ENCODE peak calls at places on chromosomes 3 and 15, in eight cellular contexts. One of them, this sample, is unnamed. For H3K4me1, the result is how much of the 10 kb centered on the place peaks cover.

GRCh38 chr3:55370272-55370671 is 116.8 kb downstream of the WNT5A start:
- DNase-seq in tibial artery: no peak
- DNase-seq in DND-41: no peak
- DNase-seq in HepG2: no peak
- DNase-seq in neuronal stem cell: no peak
- DNase-seq in adrenal gland: no peak
- DNase-seq in neural progenitor cell: no peak
- DNase-seq in small intestine: no peak
- DNase-seq in this sample: no peak

GRCh38 chr3:10471337-10471721 is 34.1 kb downstream of the ATP2B2 start:
- DNase-seq in tibial artery: no peak
- DNase-seq in adrenal gland: no peak
- DNase-seq in DND-41: no peak
- DNase-seq in HepG2: no peak
- DNase-seq in small intestine: no peak
- DNase-seq in neural progenitor cell: peak
- DNase-seq in neuronal stem cell: peak
- DNase-seq in this sample: no peak

GRCh38 chr3:78165876-78166275 is 1126.0 kb downstream of the ROBO2 start:
- DNase-seq in DND-41: no peak
- DNase-seq in tibial artery: no peak
- DNase-seq in adrenal gland: no peak
- DNase-seq in HepG2: no peak
- DNase-seq in neuronal stem cell: no peak
- DNase-seq in small intestine: no peak
- DNase-seq in neural progenitor cell: no peak
- DNase-seq in this sample: no peak

GRCh38 chr3:171806200-171807128 is 3.8 kb downstream of the PLD1 start:
- DNase-seq in neural progenitor cell: no peak
- DNase-seq in tibial artery: no peak
- DNase-seq in HepG2: peak
- DNase-seq in adrenal gland: no peak
- DNase-seq in DND-41: no peak
- DNase-seq in neuronal stem cell: no peak
- DNase-seq in small intestine: no peak
- DNase-seq in this sample: no peak

GRCh38 chr15:74202461-74203401 is at the start of gene STRA6:
- DNase-seq in adrenal gland: no peak
- DNase-seq in neural progenitor cell: peak
- DNase-seq in tibial artery: no peak
- DNase-seq in DND-41: no peak
- DNase-seq in small intestine: no peak
- DNase-seq in neuronal stem cell: peak
- DNase-seq in HepG2: peak
- DNase-seq in this sample: peak

GRCh38 chr15:60179786-60180391 is 175.8 kb downstream of the FOXB1 start:
- DNase-seq in HepG2: peak
- DNase-seq in DND-41: peak
- DNase-seq in adrenal gland: peak
- DNase-seq in neuronal stem cell: peak
- DNase-seq in tibial artery: no peak
- DNase-seq in neural progenitor cell: peak
- DNase-seq in small intestine: peak
- DNase-seq in this sample: peak

GRCh38 chr3:152650177-152650576 is 184.8 kb upstream of the P2RY1 start:
- DNase-seq in DND-41: no peak
- DNase-seq in neuronal stem cell: no peak
- DNase-seq in neural progenitor cell: no peak
- DNase-seq in adrenal gland: no peak
- DNase-seq in small intestine: peak
- DNase-seq in HepG2: peak
- DNase-seq in tibial artery: no peak
- DNase-seq in this sample: no peak

GRCh38 chr3:174874258-174874657 is 15.1 kb downstream of the NAALADL2 start:
- DNase-seq in tibial artery: no peak
- DNase-seq in DND-41: no peak
- DNase-seq in HepG2: no peak
- DNase-seq in small intestine: no peak
- DNase-seq in neuronal stem cell: no peak
- DNase-seq in neural progenitor cell: no peak
- DNase-seq in adrenal gland: no peak
- DNase-seq in this sample: no peak

GRCh38 chr15:79593119-79593869 is 161.2 kb downstream of the MINAR1 start:
- DNase-seq in tibial artery: no peak
- DNase-seq in neuronal stem cell: no peak
- DNase-seq in adrenal gland: no peak
- DNase-seq in HepG2: peak
- DNase-seq in small intestine: no peak
- DNase-seq in DND-41: no peak
- DNase-seq in neural progenitor cell: peak
- DNase-seq in this sample: no peak

GRCh38 chr3:31937225-31937624 is 43.8 kb downstream of the OSBPL10 start:
- DNase-seq in DND-41: no peak
- DNase-seq in neural progenitor cell: no peak
- DNase-seq in HepG2: no peak
- DNase-seq in adrenal gland: no peak
- DNase-seq in tibial artery: no peak
- DNase-seq in small intestine: no peak
- DNase-seq in neuronal stem cell: no peak
- DNase-seq in this sample: no peak

GRCh38 chr15:67133738-67134576 is 68.6 kb downstream of the SMAD3 start:
- DNase-seq in neural progenitor cell: peak
- DNase-seq in DND-41: no peak
- DNase-seq in adrenal gland: no peak
- DNase-seq in small intestine: peak
- DNase-seq in neuronal stem cell: peak
- DNase-seq in tibial artery: peak
- DNase-seq in HepG2: no peak
- DNase-seq in this sample: no peak

GRCh38 chr3:34258271-34259015 is 460.0 kb downstream of the PDCD6IP start:
- DNase-seq in adrenal gland: no peak
- DNase-seq in DND-41: no peak
- DNase-seq in tibial artery: no peak
- DNase-seq in small intestine: no peak
- DNase-seq in neuronal stem cell: no peak
- DNase-seq in HepG2: no peak
- DNase-seq in neural progenitor cell: no peak
- DNase-seq in this sample: no peak

GRCh38 chr15:34684351-34684750 is 70.4 kb downstream of the GJD2 start:
- DNase-seq in adrenal gland: no peak
- DNase-seq in small intestine: no peak
- DNase-seq in neuronal stem cell: no peak
- DNase-seq in tibial artery: no peak
- DNase-seq in HepG2: no peak
- DNase-seq in DND-41: no peak
- DNase-seq in neural progenitor cell: no peak
- DNase-seq in this sample: no peak

GRCh38 chr15:99425666-99426301 is 140.0 kb upstream of the MEF2A start:
- DNase-seq in small intestine: no peak
- DNase-seq in DND-41: no peak
- DNase-seq in neural progenitor cell: no peak
- DNase-seq in tibial artery: peak
- DNase-seq in adrenal gland: peak
- DNase-seq in HepG2: no peak
- DNase-seq in neuronal stem cell: no peak
- DNase-seq in this sample: no peak

GRCh38 chr15:84960391-84961113 is 21.1 kb upstream of the PDE8A start:
- DNase-seq in tibial artery: no peak
- DNase-seq in DND-41: no peak
- DNase-seq in HepG2: no peak
- DNase-seq in small intestine: no peak
- DNase-seq in neural progenitor cell: no peak
- DNase-seq in adrenal gland: no peak
- DNase-seq in neuronal stem cell: no peak
- DNase-seq in this sample: no peak

GRCh38 chr15:87609474-87609873 is 647.1 kb downstream of the NTRK3 start:
- DNase-seq in tibial artery: no peak
- DNase-seq in small intestine: no peak
- DNase-seq in adrenal gland: no peak
- DNase-seq in DND-41: no peak
- DNase-seq in HepG2: no peak
- DNase-seq in neural progenitor cell: no peak
- DNase-seq in neuronal stem cell: no peak
- DNase-seq in this sample: no peak

GRCh38 chr3:195395208-195395816 is 47.5 kb downstream of the ACAP2 start:
- DNase-seq in neural progenitor cell: no peak
- DNase-seq in DND-41: no peak
- DNase-seq in HepG2: peak
- DNase-seq in tibial artery: no peak
- DNase-seq in small intestine: peak
- DNase-seq in adrenal gland: no peak
- DNase-seq in neuronal stem cell: no peak
- DNase-seq in this sample: no peak

GRCh38 chr3:49806838-49807237 is 3.8 kb downstream of the INKA1 start:
- DNase-seq in neural progenitor cell: no peak
- DNase-seq in tibial artery: no peak
- DNase-seq in HepG2: no peak
- DNase-seq in adrenal gland: no peak
- DNase-seq in small intestine: no peak
- DNase-seq in DND-41: no peak
- DNase-seq in neuronal stem cell: no peak
- DNase-seq in this sample: no peak

GRCh38 chr3:94686208-94686607 is 623.3 kb downstream of the NSUN3 start:
- DNase-seq in neuronal stem cell: no peak
- DNase-seq in small intestine: no peak
- DNase-seq in DND-41: no peak
- DNase-seq in neural progenitor cell: no peak
- DNase-seq in HepG2: no peak
- DNase-seq in tibial artery: no peak
- DNase-seq in adrenal gland: no peak
- DNase-seq in this sample: no peak

GRCh38 chr15:86608461-86608860 is 528.8 kb downstream of the AGBL1 start:
- DNase-seq in small intestine: no peak
- DNase-seq in neuronal stem cell: no peak
- DNase-seq in tibial artery: no peak
- DNase-seq in DND-41: no peak
- DNase-seq in HepG2: no peak
- DNase-seq in neural progenitor cell: peak
- DNase-seq in adrenal gland: peak
- DNase-seq in this sample: no peak

GRCh38 chr15:41967506-41968206 is 4.7 kb downstream of the EHD4 start:
- DNase-seq in DND-41: no peak
- DNase-seq in tibial artery: peak
- DNase-seq in neural progenitor cell: peak
- DNase-seq in neuronal stem cell: no peak
- DNase-seq in HepG2: no peak
- DNase-seq in adrenal gland: peak
- DNase-seq in small intestine: no peak
- DNase-seq in this sample: no peak

GRCh38 chr3:4813855-4814254 is 165.4 kb upstream of the BHLHE40 start:
- DNase-seq in neural progenitor cell: no peak
- DNase-seq in DND-41: no peak
- DNase-seq in adrenal gland: no peak
- DNase-seq in tibial artery: no peak
- DNase-seq in small intestine: no peak
- DNase-seq in neuronal stem cell: no peak
- DNase-seq in HepG2: no peak
- DNase-seq in this sample: no peak

GRCh38 chr3:100033184-100033583 is 81.1 kb downstream of the FILIP1L start:
- DNase-seq in HepG2: no peak
- DNase-seq in tibial artery: no peak
- DNase-seq in DND-41: no peak
- DNase-seq in small intestine: no peak
- DNase-seq in neural progenitor cell: no peak
- DNase-seq in neuronal stem cell: no peak
- DNase-seq in adrenal gland: peak
- DNase-seq in this sample: no peak
- H3K4me1 ChIP-seq in HepG2: under half
- H3K4me1 ChIP-seq in tibial artery: under half
- H3K4me1 ChIP-seq in DND-41: under half
- H3K4me1 ChIP-seq in small intestine: under half
- H3K4me1 ChIP-seq in neural progenitor cell: under half
- H3K4me1 ChIP-seq in neuronal stem cell: under half
- H3K4me1 ChIP-seq in adrenal gland: under half
- H3K4me1 ChIP-seq in this sample: under half

DNA sequence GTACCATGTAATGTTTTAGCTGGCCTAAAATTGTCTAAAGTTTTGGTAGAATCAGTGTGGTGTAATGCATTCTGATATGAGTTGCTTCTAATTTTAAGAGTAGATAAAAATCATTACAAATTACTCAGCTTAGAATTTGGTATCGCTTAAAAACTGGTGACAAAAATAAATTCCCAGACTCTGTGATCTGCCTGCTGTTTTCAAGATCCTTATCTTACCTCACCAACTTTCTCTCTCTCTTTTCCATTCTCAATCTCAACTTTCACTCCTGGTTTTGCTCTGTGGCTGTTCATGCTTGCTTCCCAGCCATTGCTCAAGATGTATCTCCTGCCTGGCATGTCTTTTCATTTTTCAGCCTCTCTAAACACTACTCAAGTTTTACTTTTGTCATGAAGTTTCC is 45.7 kb downstream of the TCF12 start:
- DNase-seq in tibial artery: no peak
- DNase-seq in HepG2: no peak
- DNase-seq in DND-41: no peak
- DNase-seq in small intestine: no peak
- DNase-seq in neural progenitor cell: no peak
- DNase-seq in adrenal gland: no peak
- DNase-seq in neuronal stem cell: no peak
- DNase-seq in this sample: no peak
- H3K4me3 ChIP-seq in tibial artery: no peak
- H3K4me3 ChIP-seq in HepG2: no peak
- H3K4me3 ChIP-seq in DND-41: no peak
- H3K4me3 ChIP-seq in small intestine: no peak
- H3K4me3 ChIP-seq in neural progenitor cell: no peak
- H3K4me3 ChIP-seq in adrenal gland: no peak
- H3K4me3 ChIP-seq in neuronal stem cell: no peak
- H3K4me3 ChIP-seq in this sample: no peak

GRCh38 chr3:125054436-125055164 is 1.2 kb downstream of the HEG1 start:
- DNase-seq in small intestine: peak
- DNase-seq in adrenal gland: no peak
- DNase-seq in HepG2: peak
- DNase-seq in neural progenitor cell: peak
- DNase-seq in neuronal stem cell: no peak
- DNase-seq in DND-41: peak
- DNase-seq in tibial artery: no peak
- DNase-seq in this sample: no peak
- H3K4me1 ChIP-seq in small intestine: under half
- H3K4me1 ChIP-seq in adrenal gland: under half
- H3K4me1 ChIP-seq in HepG2: half or more
- H3K4me1 ChIP-seq in neural progenitor cell: half or more
- H3K4me1 ChIP-seq in neuronal stem cell: under half
- H3K4me1 ChIP-seq in DND-41: half or more
- H3K4me1 ChIP-seq in tibial artery: under half
- H3K4me1 ChIP-seq in this sample: under half

DNA sequence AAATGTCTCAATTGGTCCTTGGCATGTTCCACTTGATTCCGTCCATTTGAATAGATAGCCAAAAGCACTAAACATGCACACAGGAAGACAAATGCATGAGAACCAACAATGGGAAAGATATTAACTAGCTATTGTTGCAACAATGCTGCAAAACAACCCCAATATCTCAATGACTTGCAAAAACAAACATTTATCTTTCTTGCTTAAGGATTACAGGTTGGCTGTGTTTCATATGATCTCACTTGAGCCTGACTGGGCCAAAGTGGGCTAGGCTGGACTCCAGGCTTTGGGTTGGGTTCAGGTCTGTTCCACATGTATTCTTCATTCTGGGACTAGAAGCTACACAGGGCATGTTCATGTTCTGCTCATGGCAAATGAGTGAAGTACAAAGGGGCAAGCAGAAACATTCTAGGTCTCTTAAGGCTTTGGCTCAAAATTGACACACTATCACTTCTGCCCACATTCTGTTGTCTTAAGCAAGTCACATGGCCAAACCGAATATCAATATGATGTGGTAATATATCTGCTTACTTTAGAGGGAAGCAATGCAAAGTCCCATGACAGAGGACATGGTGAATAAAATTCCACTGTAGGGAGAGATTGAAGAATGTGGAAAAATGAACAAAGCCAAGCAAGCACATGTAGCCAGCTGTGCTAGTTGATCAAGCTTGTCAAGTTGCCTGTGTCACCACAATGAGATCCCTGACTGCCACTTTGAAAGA is 11.0 kb upstream of the TBC1D5 start:
- DNase-seq in neural progenitor cell: no peak
- DNase-seq in neuronal stem cell: no peak
- DNase-seq in adrenal gland: no peak
- DNase-seq in tibial artery: no peak
- DNase-seq in DND-41: no peak
- DNase-seq in HepG2: no peak
- DNase-seq in small intestine: no peak
- DNase-seq in this sample: no peak
- H3K4me3 ChIP-seq in neural progenitor cell: no peak
- H3K4me3 ChIP-seq in neuronal stem cell: no peak
- H3K4me3 ChIP-seq in adrenal gland: no peak
- H3K4me3 ChIP-seq in tibial artery: no peak
- H3K4me3 ChIP-seq in DND-41: no peak
- H3K4me3 ChIP-seq in HepG2: no peak
- H3K4me3 ChIP-seq in small intestine: no peak
- H3K4me3 ChIP-seq in this sample: no peak

This sample was measured in iPS DF 6.9.